ENCODE peak calls at places on chromosomes 1 and 21, in seven cellular contexts. M is mesothelial cell of epicardium; A is right cardiac atrium; J is ELR; R is fibroblast of pulmonary artery; P is effector memory CD8-positive, alpha-beta T cell; X is neural progenitor cell. C is an unnamed sample.

GRCh38 chr1:10897981-10898728 is 101.7 kb upstream of the CASZ1 start:
- DNase-seq in J (peak), P (no peak), X (no peak), A (no peak), R (no peak), M (no peak), C (peak)

GRCh38 chr1:3650248-3651010 is 526 bp upstream of the WRAP73 start:
- DNase-seq in J (no peak), R (no peak), M (no peak), X (no peak), P (no peak), A (no peak), C (no peak)

GRCh38 chr1:43452789-43453441 is 816 bp downstream of the HYI start:
- DNase-seq in P (no peak), A (no peak), J (peak), R (peak), M (no peak), X (peak), C (peak)

GRCh38 chr1:16249838-16250241 is 12.9 kb upstream of the CPLANE2 start:
- DNase-seq in A (no peak), X (no peak), M (no peak), R (peak), P (no peak), J (no peak), C (no peak)

GRCh38 chr21:42569732-42570301 is 56.2 kb downstream of the SLC37A1 start:
- DNase-seq in J (no peak), R (no peak), A (no peak), M (peak), X (no peak), P (no peak), C (peak)

GRCh38 chr1:172286629-172287076 is 133.8 kb upstream of the C1orf105 start:
- DNase-seq in X (no peak), P (no peak), R (peak), J (peak), M (no peak), A (peak), C (peak)

GRCh38 chr1:6800728-6801127 is 15.5 kb downstream of the CAMTA1 start:
- DNase-seq in J (peak), X (no peak), R (peak), M (no peak), P (no peak), A (no peak), C (no peak)

GRCh38 chr1:154974808-154975408 is 427 bp downstream of the CKS1B start:
- DNase-seq in J (peak), M (peak), R (peak), P (peak), A (peak), X (peak), C (peak)

GRCh38 chr1:234600418-234601216 is 9.4 kb downstream of the IRF2BP2 start:
- DNase-seq in P (peak), M (no peak), R (peak), X (no peak), A (peak), J (no peak), C (no peak)

GRCh38 chr1:84298688-84299535 is 2.6 kb upstream of the SAMD13 start:
- DNase-seq in M (no peak), A (peak), R (peak), X (peak), P (no peak), J (peak), C (peak)

GRCh38 chr1:230509281-230509977 is 83.3 kb upstream of the PGBD5 start:
- DNase-seq in M (no peak), R (peak), P (no peak), A (peak), J (peak), X (no peak), C (peak)

GRCh38 chr21:38303300-38303699 is 46.5 kb downstream of the KCNJ15 start:
- DNase-seq in A (peak), X (no peak), M (no peak), P (no peak), J (peak), R (peak), C (no peak)

GRCh38 chr1:44460107-44460885 is 55.2 kb downstream of the RNF220 start:
- DNase-seq in A (no peak), R (no peak), X (no peak), J (no peak), P (no peak), M (no peak), C (no peak)

GRCh38 chr21:37565530-37566223 is 199.1 kb downstream of the DYRK1A start:
- DNase-seq in M (no peak), R (no peak), J (peak), P (no peak), X (no peak), A (no peak), C (no peak)

GRCh38 chr21:31198575-31198974 is 145.5 kb downstream of the TIAM1 start:
- DNase-seq in P (no peak), J (peak), X (peak), A (no peak), R (peak), M (no peak), C (no peak)

GRCh38 chr1:175267716-175268416 is 75.3 kb upstream of the KIAA0040 start:
- DNase-seq in R (peak), M (no peak), P (no peak), A (peak), X (no peak), J (no peak), C (peak)

GRCh38 chr21:28100366-28100765 is 892.3 kb downstream of the LTN1 start:
- DNase-seq in J (no peak), M (no peak), X (no peak), A (no peak), R (no peak), P (no peak), C (no peak)

GRCh38 chr1:16727190-16728111 is 12.9 kb upstream of the RNU1-4 start:
- DNase-seq in R (peak), A (peak), J (peak), P (no peak), X (peak), M (no peak), C (peak)

GRCh38 chr1:35605882-35606182 is 32.7 kb downstream of the TFAP2E start:
- DNase-seq in R (peak), M (no peak), A (no peak), P (no peak), J (peak), X (no peak), C (peak)

GRCh38 chr1:52632732-52633290 is at the start of gene SHISAL2A:
- DNase-seq in M (peak), R (peak), X (peak), A (peak), P (peak), J (peak), C (peak)

GRCh38 chr1:10730985-10731384 is 65.5 kb downstream of the CASZ1 start:
- DNase-seq in P (no peak), X (no peak), A (no peak), R (peak), M (no peak), J (peak), C (no peak)

GRCh38 chr1:90721210-90722194 is 4.4 kb upstream of the BARHL2 start:
- DNase-seq in M (no peak), A (peak), P (peak), R (peak), X (peak), J (peak), C (peak)

GRCh38 chr1:31019401-31019800 is 46.1 kb downstream of the PUM1 start:
- DNase-seq in M (no peak), J (no peak), P (no peak), X (no peak), A (no peak), R (no peak), C (no peak)